ENCODE peak calls at places on chromosomes 11 and 22, in nine cellular contexts. V, H, Q, X, N, B, A, P and R are unnamed samples.

GRCh38 chr22:22103078-22103593 is 120.5 kb upstream of the TOP3B start:
- DNase-seq in V (no peak), H (no peak), Q (no peak), X (no peak), N (no peak), B (no peak), A (no peak), P (no peak), R (no peak)

GRCh38 chr11:1501421-1502167 is 15.0 kb upstream of the MOB2 start:
- DNase-seq in V (no peak), H (no peak), Q (no peak), X (peak), N (no peak), B (no peak), A (no peak), P (no peak), R (no peak)

GRCh38 chr11:119319136-119319701 is 2.3 kb upstream of the MCAM start:
- DNase-seq in V (no peak), H (no peak), Q (no peak), X (no peak), N (no peak), B (no peak), A (no peak), P (no peak), R (no peak)

GRCh38 chr22:44354288-44354687 is 41.5 kb upstream of the SHISAL1 start:
- DNase-seq in V (no peak), H (no peak), Q (no peak), X (no peak), N (no peak), B (no peak), A (no peak), P (no peak), R (no peak)

GRCh38 chr11:14700593-14700992 is 57.0 kb downstream of the PDE3B start:
- DNase-seq in V (no peak), H (no peak), Q (no peak), X (no peak), N (no peak), B (no peak), A (no peak), P (no peak), R (no peak)

GRCh38 chr22:20249797-20250354 is 18.2 kb downstream of the RTN4R start:
- DNase-seq in V (peak), H (no peak), Q (peak), X (no peak), N (no peak), B (no peak), A (no peak), P (no peak), R (no peak)

GRCh38 chr11:30016588-30017363 is at the start of gene KCNA4:
- DNase-seq in V (no peak), H (no peak), Q (no peak), X (peak), N (peak), B (no peak), A (no peak), P (no peak), R (no peak)

GRCh38 chr11:1830500-1831223 is 4.1 kb upstream of the SYT8 start:
- DNase-seq in V (no peak), H (no peak), Q (no peak), X (peak), N (no peak), B (peak), A (no peak), P (no peak), R (no peak)

GRCh38 chr22:35219012-35219411 is 38.3 kb upstream of the HMGXB4 start:
- DNase-seq in V (no peak), H (no peak), Q (no peak), X (no peak), N (no peak), B (no peak), A (peak), P (no peak), R (no peak)

GRCh38 chr11:86636275-86636674 is 36.1 kb downstream of the ME3 start:
- DNase-seq in V (no peak), H (no peak), Q (no peak), X (no peak), N (no peak), B (no peak), A (no peak), P (no peak), R (no peak)

GRCh38 chr11:72260574-72260973 is 16.6 kb upstream of the PHOX2A start:
- DNase-seq in V (no peak), H (no peak), Q (no peak), X (no peak), N (no peak), B (no peak), A (no peak), P (no peak), R (no peak)

GRCh38 chr22:31622980-31623379 is 39.0 kb downstream of the PISD start:
- DNase-seq in V (no peak), H (no peak), Q (no peak), X (no peak), N (no peak), B (no peak), A (no peak), P (no peak), R (no peak)

GRCh38 chr22:32949719-32950118 is 108.5 kb downstream of the SYN3 start:
- DNase-seq in V (no peak), H (no peak), Q (peak), X (no peak), N (no peak), B (no peak), A (no peak), P (no peak), R (no peak)

GRCh38 chr11:58505849-58506248 is 2.1 kb downstream of the OR5B21 start:
- DNase-seq in V (no peak), H (no peak), Q (no peak), X (no peak), N (no peak), B (no peak), A (no peak), P (no peak), R (no peak)

GRCh38 chr11:57240007-57240406 is 3.0 kb upstream of the APLNR start:
- DNase-seq in V (no peak), H (no peak), Q (no peak), X (no peak), N (no peak), B (no peak), A (no peak), P (no peak), R (no peak)

GRCh38 chr11:120011836-120012235 is 126.1 kb downstream of the TRIM29 start:
- DNase-seq in V (no peak), H (no peak), Q (no peak), X (no peak), N (no peak), B (no peak), A (no peak), P (no peak), R (no peak)

GRCh38 chr22:27105142-27106025 is 448.0 kb downstream of the MIAT start:
- DNase-seq in V (peak), H (no peak), Q (peak), X (peak), N (no peak), B (no peak), A (no peak), P (no peak), R (peak)

GRCh38 chr11:118610220-118610772 is 2.9 kb downstream of the PHLDB1 start:
- DNase-seq in V (no peak), H (no peak), Q (no peak), X (peak), N (no peak), B (no peak), A (no peak), P (no peak), R (no peak)

GRCh38 chr11:110891411-110891810 is 179.2 kb upstream of the ARHGAP20 start:
- DNase-seq in V (peak), H (no peak), Q (no peak), X (no peak), N (no peak), B (no peak), A (peak), P (no peak), R (no peak)

GRCh38 chr11:35546317-35546716 is 20.9 kb upstream of the PAMR1 start:
- DNase-seq in V (no peak), H (no peak), Q (no peak), X (no peak), N (no peak), B (no peak), A (no peak), P (no peak), R (no peak)

GRCh38 chr11:45144126-45145082 is 2.0 kb upstream of the PRDM11 start:
- DNase-seq in V (no peak), H (no peak), Q (no peak), X (no peak), N (no peak), B (no peak), A (no peak), P (no peak), R (no peak)

GRCh38 chr11:36156486-36157150 is 132.6 kb downstream of the COMMD9 start:
- DNase-seq in V (no peak), H (no peak), Q (peak), X (no peak), N (peak), B (no peak), A (no peak), P (no peak), R (no peak)

GRCh38 chr11:37141707-37142106 is 543.7 kb upstream of the RAG2 start:
- DNase-seq in V (no peak), H (no peak), Q (no peak), X (no peak), N (no peak), B (peak), A (no peak), P (no peak), R (no peak)

GRCh38 chr22:39990688-39991087 is 4.1 kb upstream of the FAM83F start:
- DNase-seq in V (no peak), H (no peak), Q (no peak), X (no peak), N (no peak), B (no peak), A (no peak), P (no peak), R (no peak)

GRCh38 chr11:66868726-66869291 is 11.9 kb downstream of the LRFN4 start:
- DNase-seq in V (no peak), H (peak), Q (no peak), X (no peak), N (no peak), B (peak), A (no peak), P (peak), R (no peak)

GRCh38 chr11:99098258-99098657 is 77.5 kb downstream of the CNTN5 start:
- DNase-seq in V (no peak), H (no peak), Q (no peak), X (no peak), N (no peak), B (no peak), A (no peak), P (no peak), R (no peak)

GRCh38 chr11:10499452-10500262 is 41.3 kb downstream of the RNF141 start:
- DNase-seq in V (no peak), H (no peak), Q (no peak), X (no peak), N (no peak), B (no peak), A (no peak), P (no peak), R (no peak)

GRCh38 chr11:65377036-65377435 is 5.4 kb downstream of the SLC25A45 start:
- DNase-seq in V (no peak), H (no peak), Q (no peak), X (peak), N (no peak), B (peak), A (no peak), P (no peak), R (no peak)

GRCh38 chr22:45240810-45241631 is at the start of gene KIAA0930:
- DNase-seq in V (peak), H (peak), Q (peak), X (peak), N (peak), B (peak), A (peak), P (peak), R (no peak)

GRCh38 chr22:43825651-43826050 is 13.5 kb upstream of the EFCAB6 start:
- DNase-seq in V (no peak), H (no peak), Q (no peak), X (no peak), N (no peak), B (no peak), A (no peak), P (no peak), R (no peak)

GRCh38 chr11:122815900-122816299 is 22.4 kb upstream of the CRTAM start:
- DNase-seq in V (no peak), H (no peak), Q (no peak), X (no peak), N (no peak), B (no peak), A (no peak), P (no peak), R (no peak)

GRCh38 chr22:42283288-42284229 is 13.1 kb upstream of the TCF20 start:
- DNase-seq in V (no peak), H (no peak), Q (no peak), X (peak), N (no peak), B (no peak), A (no peak), P (no peak), R (no peak)